ENCODE peak calls at places on chromosomes 11 and 22, in ten cellular contexts. F is A549; I is BE2C; L is activated CD8-positive, alpha-beta T cell treated with anti-CD3 and anti-CD28 coated beads for 36 hours; G is pancreas; A is retina; C is stimulated activated CD4-positive, alpha-beta T cell treated with anti-CD3 and anti-CD28 coated beads, Interleukin-2, amount 100 ng/mL, for 4 hours; J is A673; W is H7; U is HCEC 1CT. S is an unnamed sample.

GRCh38 chr22:43537019-43537585 is 125.3 kb downstream of the MPPED1 start:
- DNase-seq in F (no peak), I (peak; percentile 48), L (peak; percentile 12), G (no peak), A (no peak), C (no peak), J (peak; percentile 77), W (no peak), U (no peak), S (no peak)

GRCh38 chr22:20421507-20421874 is 16.1 kb downstream of the SCARF2 start:
- DNase-seq in F (no peak), I (no peak), L (no peak), G (no peak), A (no peak), C (no peak), J (no peak), W (no peak), U (no peak), S (no peak)

GRCh38 chr11:131889146-131889577 is 518.7 kb downstream of the NTM start:
- DNase-seq in F (no peak), I (no peak), L (no peak), G (no peak), A (peak; percentile 78), C (no peak), J (peak; percentile 86), W (no peak), U (peak; percentile 82), S (no peak)

GRCh38 chr11:132784441-132784840 is 747.9 kb downstream of the OPCML start:
- DNase-seq in F (no peak), I (no peak), L (no peak), G (no peak), A (no peak), C (no peak), J (no peak), W (no peak), U (no peak), S (no peak)

GRCh38 chr11:117411736-117412135 is 84.1 kb downstream of the CEP164 start:
- DNase-seq in F (no peak), I (no peak), L (no peak), G (no peak), A (no peak), C (no peak), J (no peak), W (no peak), U (no peak), S (no peak)

GRCh38 chr11:85626496-85626895 is 648 bp downstream of the DLG2 start:
- DNase-seq in F (no peak), I (no peak), L (peak; percentile 33), G (no peak), A (no peak), C (peak; percentile 13), J (no peak), W (no peak), U (no peak), S (no peak)

GRCh38 chr22:49715450-49715849 is 112.2 kb downstream of the BRD1 start:
- DNase-seq in F (no peak), I (no peak), L (no peak), G (no peak), A (no peak), C (no peak), J (no peak), W (no peak), U (no peak), S (no peak)

GRCh38 chr11:118660646-118661424 is 18.6 kb downstream of the TREH start:
- DNase-seq in F (no peak), I (no peak), L (no peak), G (no peak), A (no peak), C (no peak), J (no peak), W (peak; percentile 48), U (no peak), S (no peak)

GRCh38 chr11:15202626-15203025 is 87.9 kb downstream of the INSC start:
- DNase-seq in F (no peak), I (no peak), L (no peak), G (no peak), A (no peak), C (no peak), J (no peak), W (no peak), U (no peak), S (no peak)

GRCh38 chr11:107747622-107748021 is 35.8 kb upstream of the SLN start:
- DNase-seq in F (no peak), I (no peak), L (no peak), G (no peak), A (no peak), C (no peak), J (no peak), W (no peak), U (no peak), S (no peak)

GRCh38 chr11:123560001-123560400 is 94.4 kb downstream of the SCN3B start:
- DNase-seq in F (no peak), I (peak; percentile 74), L (peak; percentile 61), G (peak; percentile 53), A (peak; percentile 86), C (no peak), J (peak; percentile 80), W (no peak), U (peak; percentile 47), S (no peak)

GRCh38 chr11:108733479-108734116 is 68.7 kb downstream of the DDX10 start:
- DNase-seq in F (no peak), I (no peak), L (peak; percentile 68), G (no peak), A (no peak), C (peak; percentile 16), J (peak; percentile 82), W (no peak), U (peak; percentile 39), S (no peak)

GRCh38 chr22:49295851-49296560 is 531.7 kb downstream of the BRD1 start:
- DNase-seq in F (no peak), I (no peak), L (no peak), G (no peak), A (no peak), C (no peak), J (no peak), W (peak; percentile 33), U (no peak), S (no peak)

GRCh38 chr11:45658292-45658991 is 7.0 kb downstream of the CHST1 start:
- DNase-seq in F (no peak), I (peak; percentile 63), L (peak; percentile 28), G (no peak), A (no peak), C (no peak), J (no peak), W (peak; percentile 92), U (peak; percentile 34), S (peak; percentile 80)

GRCh38 chr11:94134651-94135512 is 6.2 kb downstream of the PANX1 start:
- DNase-seq in F (no peak), I (peak; percentile 74), L (peak; percentile 72), G (peak; percentile 41), A (no peak), C (no peak), J (peak; percentile 32), W (no peak), U (peak; percentile 95), S (no peak)